ENCODE peak calls at places on chromosomes 11 and 22, in eight cellular contexts. Q, I, H, O, L, P, T and D are unnamed samples.

GRCh38 chr11:103808246-103808645 is 228.2 kb upstream of the DDI1 start:
- DNase-seq in L (no peak), P (no peak), H (no peak), T (no peak), O (no peak), Q (no peak), I (no peak), D (no peak)

GRCh38 chr11:103659138-103659734 is 377.2 kb upstream of the DDI1 start:
- DNase-seq in T (no peak), L (no peak), H (no peak), O (no peak), Q (no peak), P (no peak), I (peak; percentile 30), D (no peak)

GRCh38 chr22:49850021-49850911 is 3.4 kb upstream of the ZBED4 start:
- DNase-seq in I (no peak), Q (no peak), H (no peak), P (no peak), T (no peak), L (no peak), O (no peak), D (no peak)

GRCh38 chr11:615453-616319 is at the start of gene IRF7:
- DNase-seq in T (peak; percentile 95), I (peak; percentile 85), L (peak; percentile 97), H (peak; percentile 99), P (peak; percentile 37), O (peak; percentile 88), Q (peak; percentile 98), D (peak; percentile 64)

GRCh38 chr11:2813141-2813908 is 72.2 kb downstream of the CDKN1C start:
- DNase-seq in P (peak; percentile 24), I (no peak), H (peak; percentile 30), Q (no peak), O (no peak), L (no peak), T (no peak), D (no peak)

GRCh38 chr22:40310081-40310770 is 36.1 kb upstream of the ADSL start:
- DNase-seq in I (no peak), Q (peak; percentile 53), T (peak; percentile 44), H (no peak), P (peak; percentile 70), O (no peak), L (no peak), D (peak; percentile 78)

GRCh38 chr22:49233507-49234100 is 594.1 kb downstream of the BRD1 start:
- DNase-seq in T (no peak), I (no peak), Q (no peak), H (no peak), L (peak; percentile 69), O (no peak), P (no peak), D (no peak)

GRCh38 chr11:20164152-20164551 is 3.9 kb upstream of the DBX1 start:
- DNase-seq in P (no peak), L (no peak), H (no peak), O (no peak), Q (no peak), I (no peak), T (no peak), D (no peak)

GRCh38 chr11:86099727-86100320 is 30.9 kb upstream of the PICALM start:
- DNase-seq in T (no peak), H (no peak), O (no peak), L (no peak), Q (no peak), I (peak; percentile 46), P (no peak), D (no peak)

GRCh38 chr11:117443269-117444186 is 115.9 kb downstream of the CEP164 start:
- DNase-seq in H (no peak), L (no peak), P (no peak), T (peak; percentile 32), I (peak; percentile 27), O (peak; percentile 60), Q (peak; percentile 63), D (no peak)

GRCh38 chr11:112292785-112293407 is 32.2 kb upstream of the PLET1 start:
- DNase-seq in H (no peak), Q (peak; percentile 38), I (peak; percentile 86), L (no peak), O (peak; percentile 19), T (peak; percentile 63), P (peak; percentile 91), D (peak; percentile 77)

GRCh38 chr11:123238297-123238696 is 43.2 kb upstream of the CLMP start:
- DNase-seq in T (peak; percentile 74), O (peak; percentile 14), P (no peak), Q (peak; percentile 29), H (no peak), I (no peak), L (no peak), D (peak; percentile 68)

GRCh38 chr11:14320020-14320419 is 39.0 kb downstream of the RRAS2 start:
- DNase-seq in P (no peak), L (no peak), T (no peak), Q (no peak), H (no peak), O (no peak), I (no peak), D (no peak)

GRCh38 chr11:69801513-69802335 is 17.5 kb downstream of the FGF3 start:
- DNase-seq in L (no peak), P (no peak), Q (peak; percentile 42), H (no peak), I (no peak), O (peak; percentile 24), T (no peak), D (no peak)

GRCh38 chr11:82738116-82738515 is 4.5 kb upstream of the FAM181B start:
- DNase-seq in H (no peak), L (no peak), Q (no peak), T (no peak), P (no peak), O (no peak), I (no peak), D (no peak)

GRCh38 chr22:46293591-46294260 is 2.9 kb upstream of the GTSE1 start:
- DNase-seq in T (peak; percentile 52), L (no peak), O (no peak), Q (no peak), H (peak; percentile 55), P (peak; percentile 21), I (no peak), D (no peak)

GRCh38 chr11:45755281-45755859 is 49.6 kb upstream of the SLC35C1 start:
- DNase-seq in O (no peak), I (no peak), Q (no peak), H (no peak), P (no peak), L (no peak), T (no peak), D (no peak)

GRCh38 chr11:59429924-59430516 is 3.8 kb upstream of the OR5A2 start:
- DNase-seq in T (peak; percentile 69), L (no peak), Q (no peak), H (no peak), P (no peak), O (peak; percentile 29), I (peak; percentile 42), D (peak; percentile 2)

GRCh38 chr22:23500508-23501208 is 79.4 kb downstream of the IGLL1 start:
- DNase-seq in P (no peak), O (no peak), L (no peak), T (no peak), Q (no peak), H (peak; percentile 24), I (no peak), D (no peak)

GRCh38 chr11:2436013-2436520 is 8.2 kb downstream of the TRPM5 start:
- DNase-seq in O (peak; percentile 9), H (peak; percentile 26), T (no peak), I (no peak), P (no peak), Q (no peak), L (no peak), D (no peak)

GRCh38 chr11:132427611-132428010 is 1057.2 kb downstream of the NTM start:
- DNase-seq in Q (no peak), H (no peak), P (peak; percentile 44), L (no peak), I (peak; percentile 2), T (no peak), O (no peak), D (no peak)

GRCh38 chr11:29962243-29962642 is 54.6 kb downstream of the KCNA4 start:
- DNase-seq in H (no peak), P (no peak), I (no peak), O (no peak), T (no peak), Q (no peak), L (no peak), D (no peak)
- TF ChIP-seq CTCF in H (peak; percentile 27), P (no peak), I (no peak), O (no peak), T (no peak), Q (no peak), L (peak; percentile 16), D (no peak)

DNA sequence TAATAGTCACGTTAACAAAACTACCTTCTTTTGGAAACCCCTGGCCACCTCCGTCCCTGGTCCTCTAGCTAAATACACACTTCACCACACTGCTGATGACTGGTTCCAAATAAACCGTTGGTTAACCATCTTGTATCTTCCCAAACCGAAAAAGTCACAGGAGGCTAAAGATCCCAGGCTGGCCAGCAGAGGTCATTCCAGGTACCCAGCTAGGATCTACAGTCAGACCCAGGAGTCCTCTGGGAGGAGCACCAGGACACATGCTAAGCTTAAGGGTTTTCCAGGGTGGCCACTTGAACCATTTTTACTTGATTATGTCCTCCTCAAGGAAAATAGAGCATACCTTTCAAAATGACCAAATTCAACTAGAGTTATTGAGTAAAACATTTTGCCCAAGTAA is 103.2 kb downstream of the ETS1 start:
- DNase-seq in H (no peak), T (no peak), Q (no peak), L (no peak), O (no peak), I (peak; percentile 18), P (no peak), D (no peak)
- TF ChIP-seq CTCF in H (no peak), T (no peak), Q (no peak), L (no peak), O (no peak), I (no peak), P (no peak), D (no peak)

GRCh38 chr22:35229865-35230264 is 27.4 kb upstream of the HMGXB4 start:
- DNase-seq in T (no peak), H (no peak), I (no peak), O (no peak), L (no peak), Q (no peak), P (no peak), D (no peak)
- TF ChIP-seq CTCF in T (no peak), H (no peak), I (no peak), O (no peak), L (no peak), Q (no peak), P (no peak), D (no peak)

DNA sequence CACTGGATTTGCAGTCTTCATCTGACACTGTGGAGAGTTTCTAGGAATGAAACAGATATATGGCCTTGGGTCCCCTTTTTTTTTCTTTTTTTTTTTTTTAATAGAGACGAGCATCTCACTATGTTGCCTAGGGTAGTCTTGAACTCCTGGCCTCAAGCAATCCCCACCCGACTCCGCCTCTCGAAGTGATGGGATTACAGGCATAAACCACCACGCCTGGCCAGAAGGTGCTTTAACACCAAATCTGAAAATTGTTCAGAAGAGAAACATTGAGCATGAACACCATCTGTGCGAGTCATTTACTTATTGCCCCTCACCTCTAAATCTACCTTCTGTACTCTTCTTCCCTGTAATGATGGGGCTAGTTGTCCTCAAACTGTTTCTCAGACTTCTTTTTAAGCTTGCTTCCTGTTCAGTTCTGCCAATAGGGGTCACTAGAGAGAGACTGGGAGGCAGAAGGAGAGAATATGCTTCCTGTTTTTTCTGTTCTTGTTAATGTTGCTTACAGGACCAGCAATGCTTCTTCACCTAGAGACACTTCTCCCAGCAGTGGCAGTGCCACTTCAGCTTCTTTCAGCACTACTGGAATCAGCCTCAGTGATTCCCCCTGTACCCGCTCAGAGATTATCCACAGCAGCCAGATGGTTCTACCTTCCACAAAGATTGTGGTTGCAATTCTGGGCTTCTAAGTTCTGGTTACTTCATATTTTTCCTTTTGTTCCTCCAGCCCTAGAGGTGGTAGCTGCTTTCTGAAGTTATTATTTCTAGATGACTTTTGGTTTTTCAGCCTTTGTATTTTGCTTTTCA is 20.8 kb upstream of the ZBED5 start:
- DNase-seq in I (no peak), H (no peak), L (no peak), O (peak; percentile 13), T (no peak), Q (peak; percentile 16), P (no peak), D (no peak)
- TF ChIP-seq CTCF in I (peak; percentile 44), H (peak; percentile 70), L (peak; percentile 65), O (peak; percentile 53), T (peak; percentile 21), Q (peak; percentile 73), P (peak; percentile 61), D (peak; percentile 66)